ENCODE peak calls at places on chromosomes 13 and 19, in eight cellular contexts. H is esophagus squamous epithelium, L is fibroblast of lung, F is cardiac muscle cell, P is pancreas, T is HCT116, O is transverse colon, J is GM23338. R is an unnamed sample. For H3K4me1 and H3K27me3, the result is how much of the 10 kb centered on the place peaks cover.

GRCh38 chr19:16889883-16890460 is 1.2 kb downstream of the F2RL3 start:
- DNase-seq in H (no peak), L (no peak), F (no peak), P (no peak), T (no peak), O (no peak), J (no peak), R (no peak)

GRCh38 chr19:6357995-6358394 is 3.3 kb upstream of the CLPP start:
- DNase-seq in H (no peak), L (no peak), F (no peak), P (no peak), T (no peak), O (no peak), J (no peak), R (no peak)

GRCh38 chr13:111323950-111324651 is 3.7 kb downstream of the TEX29 start:
- DNase-seq in H (no peak), L (no peak), F (no peak), P (no peak), T (no peak), O (no peak), J (no peak), R (no peak)

GRCh38 chr19:15187026-15188007 is 13.5 kb downstream of the NOTCH3 start:
- DNase-seq in H (no peak), L (no peak), F (no peak), P (no peak), T (no peak), O (no peak), J (peak), R (peak)

GRCh38 chr19:38209152-38209551 is 14.9 kb downstream of the DPF1 start:
- DNase-seq in H (no peak), L (no peak), F (no peak), P (no peak), T (no peak), O (no peak), J (peak), R (no peak)

GRCh38 chr19:16821081-16821480 is 8.1 kb upstream of the SIN3B start:
- DNase-seq in H (no peak), L (no peak), F (no peak), P (no peak), T (no peak), O (no peak), J (no peak), R (no peak)

GRCh38 chr19:38919837-38920528 is 8.0 kb upstream of the CCER2 start:
- DNase-seq in H (no peak), L (no peak), F (no peak), P (no peak), T (no peak), O (no peak), J (no peak), R (no peak)

GRCh38 chr13:113544071-113544891 is 40.3 kb upstream of the TFDP1 start:
- DNase-seq in H (no peak), L (no peak), F (no peak), P (no peak), T (no peak), O (no peak), J (no peak), R (no peak)

GRCh38 chr13:77584111-77584510 is 48.6 kb downstream of the SCEL start:
- DNase-seq in H (no peak), L (no peak), F (no peak), P (no peak), T (no peak), O (no peak), J (no peak), R (no peak)

GRCh38 chr19:10227215-10227971 is 3.7 kb downstream of the S1PR2 start:
- DNase-seq in H (no peak), L (peak), F (no peak), P (no peak), T (no peak), O (no peak), J (peak), R (peak)

GRCh38 chr19:5269926-5270325 is 70.7 kb downstream of the PTPRS start:
- DNase-seq in H (no peak), L (no peak), F (no peak), P (no peak), T (no peak), O (no peak), J (no peak), R (no peak)

GRCh38 chr19:535017-535835 is 3.7 kb downstream of the CDC34 start:
- DNase-seq in H (no peak), L (no peak), F (no peak), P (no peak), T (no peak), O (peak), J (no peak), R (no peak)

GRCh38 chr19:46951236-46951986 is 68.2 kb upstream of the NPAS1 start:
- DNase-seq in H (no peak), L (peak), F (no peak), P (no peak), T (peak), O (peak), J (no peak), R (no peak)

GRCh38 chr13:113445791-113446487 is 7.3 kb downstream of the ADPRHL1 start:
- DNase-seq in H (no peak), L (peak), F (no peak), P (no peak), T (no peak), O (no peak), J (no peak), R (no peak)

GRCh38 chr13:113838711-113839201 is 25.1 kb downstream of the GAS6 start:
- DNase-seq in H (no peak), L (no peak), F (no peak), P (no peak), T (no peak), O (no peak), J (no peak), R (no peak)

GRCh38 chr13:97122381-97122996 is 99.6 kb upstream of the MBNL2 start:
- DNase-seq in H (no peak), L (peak), F (no peak), P (no peak), T (peak), O (no peak), J (no peak), R (no peak)
- H3K4me1 ChIP-seq in H (under half), L (under half), F (under half), P (under half), T (half or more), O (under half), J (under half), R (under half)

DNA sequence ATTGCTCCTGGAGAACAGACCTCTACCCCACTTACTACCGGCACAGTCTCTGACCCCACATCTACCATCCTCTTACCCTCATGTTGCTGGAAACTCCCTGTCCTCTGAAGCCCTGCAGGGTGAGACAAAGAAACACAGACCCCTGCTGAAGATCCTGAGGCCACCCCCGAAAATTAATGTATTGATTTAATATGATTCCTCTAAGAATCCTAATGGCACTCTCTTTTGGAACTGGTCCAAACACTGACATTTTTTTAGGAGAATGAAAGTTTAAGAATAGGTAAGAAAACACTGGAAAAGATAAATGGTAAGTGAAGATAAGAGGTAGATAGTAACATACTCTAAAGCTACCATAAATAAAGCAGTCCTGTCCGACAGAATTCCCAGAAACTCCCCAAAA is 5.3 kb downstream of the DMKN start:
- DNase-seq in H (no peak), L (no peak), F (no peak), P (no peak), T (no peak), O (no peak), J (no peak), R (no peak)
- H3K27me3 ChIP-seq in H (under half), L (under half), F (under half), P (under half), T (under half), O (half or more), J (under half), R (under half)

GRCh38 chr13:20288561-20288960 is 56.4 kb upstream of the GJB6 start:
- DNase-seq in H (no peak), L (no peak), F (no peak), P (no peak), T (no peak), O (no peak), J (no peak), R (no peak)
- H3K4me1 ChIP-seq in H (under half), L (under half), F (under half), P (under half), T (under half), O (under half), J (under half), R (under half)

DNA sequence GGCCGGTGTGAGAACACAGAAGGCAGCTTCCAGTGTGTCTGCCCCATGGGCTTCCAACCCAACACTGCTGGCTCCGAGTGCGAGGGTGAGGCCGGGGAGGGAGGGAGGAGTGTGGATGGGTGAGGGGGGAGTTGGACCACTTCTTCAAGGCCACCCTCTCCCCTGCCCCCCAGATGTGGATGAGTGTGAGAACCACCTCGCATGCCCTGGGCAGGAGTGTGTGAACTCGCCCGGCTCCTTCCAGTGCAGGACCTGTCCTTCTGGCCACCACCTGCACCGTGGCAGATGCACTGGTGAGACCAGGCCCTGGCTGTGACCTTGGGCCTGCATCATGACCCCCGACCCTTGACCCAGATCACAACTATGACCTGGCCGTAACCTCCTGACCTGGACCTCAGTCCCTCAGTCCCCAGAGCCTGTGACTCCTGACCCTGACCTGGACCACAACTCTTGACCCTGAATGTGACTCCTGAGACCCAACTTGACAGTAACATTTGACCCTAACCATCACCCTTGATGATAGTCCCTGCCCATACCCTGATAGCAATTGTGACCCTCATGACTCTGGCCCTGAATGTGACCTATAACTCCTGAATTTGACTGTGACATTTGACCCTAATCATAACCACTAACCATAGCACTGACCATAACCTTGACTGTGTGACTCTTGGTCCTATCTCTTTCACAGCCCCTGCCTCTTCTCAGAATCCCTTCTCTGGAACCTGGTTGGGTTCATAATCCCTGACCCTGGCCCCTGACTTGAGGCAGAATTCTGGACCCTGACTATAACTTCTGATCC is 10.9 kb downstream of the LTBP4 start:
- DNase-seq in H (no peak), L (no peak), F (no peak), P (no peak), T (no peak), O (no peak), J (no peak), R (no peak)
- H3K27me3 ChIP-seq in H (under half), L (under half), F (under half), P (under half), T (under half), O (under half), J (half or more), R (under half)

DNA sequence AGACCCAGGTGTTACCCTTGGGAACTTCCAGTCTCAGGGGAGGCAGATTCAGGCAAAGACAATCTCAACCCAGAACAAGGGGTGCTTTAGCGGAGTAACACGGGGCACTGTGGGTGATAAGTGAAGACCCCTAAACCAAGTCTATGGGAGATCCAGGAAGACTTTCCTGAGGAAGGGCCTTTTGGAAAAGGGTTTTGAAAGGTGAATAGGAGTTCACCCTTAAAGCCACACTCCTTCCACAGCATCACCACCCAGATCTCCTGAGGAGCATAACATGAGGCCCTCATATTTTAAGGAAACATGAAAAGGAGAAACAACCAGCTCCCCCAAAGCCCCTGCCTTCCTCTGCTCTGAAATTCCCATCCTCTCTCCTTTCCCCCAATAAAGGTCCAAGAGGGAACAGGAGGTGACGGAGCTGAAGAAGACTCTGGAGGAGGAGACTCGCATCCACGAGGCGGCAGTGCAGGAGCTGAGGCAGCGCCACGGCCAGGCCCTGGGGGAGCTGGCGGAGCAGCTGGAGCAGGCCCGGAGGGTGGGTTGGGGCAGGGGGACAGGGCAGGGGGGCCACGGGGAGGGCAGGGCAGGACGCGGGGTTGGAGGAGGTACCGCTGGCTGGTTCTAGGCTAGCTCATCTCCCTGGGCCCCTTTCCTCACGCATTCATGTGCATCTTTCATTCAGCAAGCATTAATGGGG is 52.7 kb downstream of the KCNC3 start:
- DNase-seq in H (no peak), L (no peak), F (no peak), P (no peak), T (no peak), O (no peak), J (no peak), R (no peak)
- H3K4me1 ChIP-seq in H (under half), L (under half), F (under half), P (under half), T (under half), O (under half), J (under half), R (under half)

GRCh38 chr13:78595819-78596700 is 7.3 kb downstream of the POU4F1 start:
- DNase-seq in H (no peak), L (peak), F (peak), P (no peak), T (no peak), O (no peak), J (peak), R (peak)

GRCh38 chr13:78595458-78595818 is 7.9 kb downstream of the POU4F1 start:
- DNase-seq in H (no peak), L (peak), F (no peak), P (no peak), T (no peak), O (no peak), J (peak), R (no peak)

GRCh38 chr13:78593129-78593528 is 10.2 kb downstream of the POU4F1 start:
- DNase-seq in H (no peak), L (no peak), F (no peak), P (no peak), T (no peak), O (no peak), J (no peak), R (no peak)

GRCh38 chr13:78596701-78597550 is 6.4 kb downstream of the POU4F1 start:
- DNase-seq in H (no peak), L (peak), F (no peak), P (no peak), T (no peak), O (no peak), J (peak), R (no peak)

GRCh38 chr13:78593652-78594494 is 9.5 kb downstream of the POU4F1 start:
- DNase-seq in H (no peak), L (no peak), F (no peak), P (no peak), T (no peak), O (no peak), J (peak), R (no peak)
- H3K27me3 ChIP-seq in H (half or more), L (half or more), F (half or more), P (half or more), T (under half), O (half or more), J (half or more), R (under half)

GRCh38 chr19:2171349-2172145 is 7.8 kb downstream of the DOT1L start:
- DNase-seq in H (no peak), L (peak), F (peak), P (no peak), T (no peak), O (peak), J (peak), R (peak)
- H3K4me1 ChIP-seq in H (half or more), L (under half), F (half or more), P (half or more), T (under half), O (under half), J (under half), R (half or more)

GRCh38 chr19:49427339-49427738 is 2.2 kb downstream of the GFY start:
- DNase-seq in H (no peak), L (no peak), F (no peak), P (no peak), T (no peak), O (no peak), J (no peak), R (no peak)
- H3K27me3 ChIP-seq in H (half or more), L (half or more), F (half or more), P (under half), T (under half), O (half or more), J (half or more), R (under half)

GRCh38 chr13:108223850-108224503 is 5.8 kb downstream of the ABHD13 start:
- DNase-seq in H (no peak), L (no peak), F (no peak), P (no peak), T (no peak), O (no peak), J (no peak), R (no peak)
- H3K4me1 ChIP-seq in H (under half), L (under half), F (half or more), P (under half), T (under half), O (under half), J (under half), R (under half)